ENCODE peak calls at places on chromosomes 6 and 20, in eight cellular contexts. X is HCT116, Y is hepatocyte, R is SK-N-SH, N is GM23338, O is PC-9, E is MM.1S, G is PC-3. I is an unnamed sample.
A peak's percentile ranks its signal among the peaks of the same experiment; 100 is the strongest.

GRCh38 chr20:8639112-8639778 is 429.6 kb upstream of the PLCB4 start:
- DNase-seq in X (no peak), Y (no peak), R (peak; percentile 33), N (no peak), O (no peak), E (no peak), G (no peak), I (no peak)

GRCh38 chr6:131917763-131918649 is 33.2 kb downstream of the CCN2 start:
- DNase-seq in X (no peak), Y (no peak), R (no peak), N (no peak), O (no peak), E (peak; percentile 74), G (no peak), I (peak; percentile 80)

GRCh38 chr6:108074359-108075144 is at the start of gene OSTM1:
- DNase-seq in X (peak; percentile 51), Y (peak; percentile 96), R (peak; percentile 99), N (peak; percentile 90), O (peak; percentile 68), E (peak; percentile 90), G (peak; percentile 83), I (peak; percentile 91)

GRCh38 chr20:45927071-45927878 is 7.2 kb upstream of the PCIF1 start:
- DNase-seq in X (no peak), Y (no peak), R (no peak), N (no peak), O (no peak), E (no peak), G (no peak), I (no peak)

GRCh38 chr20:62143976-62144825 is 632 bp downstream of the SS18L1 start:
- DNase-seq in X (no peak), Y (peak; percentile 77), R (peak; percentile 85), N (peak; percentile 74), O (peak; percentile 53), E (peak; percentile 52), G (peak; percentile 63), I (peak; percentile 40)

GRCh38 chr20:6142348-6142993 is 19.6 kb upstream of the FERMT1 start:
- DNase-seq in X (peak; percentile 60), Y (peak; percentile 82), R (peak; percentile 58), N (peak; percentile 86), O (no peak), E (peak; percentile 62), G (peak; percentile 89), I (peak; percentile 60)

GRCh38 chr20:60055740-60056139 is 97.5 kb downstream of the CDH26 start:
- DNase-seq in X (no peak), Y (no peak), R (no peak), N (no peak), O (no peak), E (no peak), G (no peak), I (no peak)

GRCh38 chr6:18997375-18997826 is 610.3 kb downstream of the RNF144B start:
- DNase-seq in X (peak; percentile 52), Y (peak; percentile 70), R (peak; percentile 31), N (peak; percentile 72), O (peak; percentile 58), E (peak; percentile 78), G (peak; percentile 79), I (peak; percentile 57)

GRCh38 chr6:146598785-146599405 is at the start of gene ADGB:
- DNase-seq in X (no peak), Y (peak; percentile 84), R (peak; percentile 82), N (peak; percentile 83), O (no peak), E (peak; percentile 40), G (peak; percentile 68), I (no peak)

GRCh38 chr6:27539551-27539950 is 66.6 kb upstream of the ZNF184 start:
- DNase-seq in X (no peak), Y (no peak), R (no peak), N (no peak), O (no peak), E (no peak), G (no peak), I (no peak)

GRCh38 chr20:38173237-38174156 is 8.4 kb upstream of the TGM2 start:
- DNase-seq in X (no peak), Y (peak; percentile 82), R (no peak), N (peak; percentile 58), O (peak; percentile 91), E (no peak), G (peak; percentile 98), I (no peak)

GRCh38 chr6:69918766-69919165 is 52.4 kb downstream of the COL19A1 start:
- DNase-seq in X (no peak), Y (no peak), R (no peak), N (no peak), O (no peak), E (no peak), G (no peak), I (no peak)

GRCh38 chr6:163395122-163395521 is 19.4 kb upstream of the QKI start:
- DNase-seq in X (no peak), Y (no peak), R (no peak), N (no peak), O (no peak), E (no peak), G (no peak), I (no peak)

GRCh38 chr6:143689852-143690251 is 12.1 kb downstream of the PHACTR2 start:
- DNase-seq in X (no peak), Y (no peak), R (no peak), N (peak; percentile 72), O (peak; percentile 60), E (no peak), G (peak; percentile 40), I (no peak)

GRCh38 chr6:45757443-45758121 is 258.1 kb downstream of the CLIC5 start:
- DNase-seq in X (no peak), Y (no peak), R (no peak), N (no peak), O (no peak), E (no peak), G (no peak), I (no peak)

GRCh38 chr20:63402178-63402859 is 41.2 kb upstream of the CHRNA4 start:
- DNase-seq in X (no peak), Y (no peak), R (no peak), N (no peak), O (no peak), E (no peak), G (no peak), I (no peak)

GRCh38 chr6:104173680-104174079 is 686.0 kb downstream of the HACE1 start:
- DNase-seq in X (no peak), Y (no peak), R (no peak), N (no peak), O (no peak), E (no peak), G (no peak), I (no peak)

GRCh38 chr6:147905721-147906120 is 397.2 kb downstream of the SAMD5 start:
- DNase-seq in X (no peak), Y (no peak), R (no peak), N (no peak), O (no peak), E (no peak), G (no peak), I (no peak)

GRCh38 chr6:6971369-6971768 is 136.4 kb upstream of the RREB1 start:
- DNase-seq in X (no peak), Y (peak; percentile 57), R (no peak), N (no peak), O (no peak), E (no peak), G (no peak), I (no peak)

GRCh38 chr20:60070791-60071190 is 112.6 kb downstream of the CDH26 start:
- DNase-seq in X (no peak), Y (no peak), R (no peak), N (no peak), O (no peak), E (no peak), G (no peak), I (no peak)

GRCh38 chr6:166168616-166169548 is 1.2 kb upstream of the TBXT start:
- DNase-seq in X (no peak), Y (no peak), R (no peak), N (peak; percentile 47), O (no peak), E (no peak), G (no peak), I (no peak)
- H3K4me2 ChIP-seq in X (no peak overlapping the region), Y (peak overlapping the region; percentile 84), R (no peak overlapping the region), N (peak overlapping the region; percentile 95), O (no peak overlapping the region), E (no peak overlapping the region), G (no peak overlapping the region), I (peak overlapping the region; percentile 73)

DNA sequence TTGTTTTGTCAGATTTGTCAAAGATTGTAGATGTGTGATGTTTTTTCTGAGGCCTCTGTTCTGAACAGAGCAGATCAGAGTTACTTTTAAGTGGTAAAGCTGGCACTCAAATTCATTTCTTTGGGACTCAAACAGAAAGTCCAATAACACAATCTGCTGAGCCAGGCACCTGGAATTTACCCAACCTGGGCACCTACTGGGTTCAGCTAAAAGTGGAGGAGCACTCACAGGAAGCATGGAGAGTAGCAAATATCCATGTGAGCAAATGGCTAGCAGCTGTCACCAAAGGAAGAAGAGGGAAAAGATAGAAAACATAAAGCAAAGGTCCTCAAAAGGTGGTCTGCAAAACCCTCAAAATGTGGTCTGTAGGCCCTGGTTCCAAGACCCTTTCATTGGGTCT is 116.8 kb downstream of the FIG4 start:
- DNase-seq in X (no peak), Y (no peak), R (no peak), N (no peak), O (no peak), E (no peak), G (no peak), I (no peak)
- TF ChIP-seq CTCF in X (no peak), Y (no peak), R (no peak), N (no peak), O (no peak), E (no peak), G (no peak), I (no peak)

GRCh38 chr20:55213653-55214052 is 738.3 kb downstream of the DOK5 start:
- DNase-seq in X (no peak), Y (no peak), R (no peak), N (no peak), O (no peak), E (no peak), G (no peak), I (no peak)
- H3K9me2 ChIP-seq in X (no peaks in the 10 kb centered on the region), Y (no peaks in the 10 kb centered on the region), R (no peaks in the 10 kb centered on the region), N (no peaks in the 10 kb centered on the region), O (no peaks in the 10 kb centered on the region), E (no peaks in the 10 kb centered on the region), G (no peaks in the 10 kb centered on the region), I (no peaks in the 10 kb centered on the region)

GRCh38 chr6:149648148-149649145 is at the start of gene KATNA1:
- DNase-seq in X (peak; percentile 83), Y (peak; percentile 93), R (peak; percentile 97), N (peak; percentile 95), O (peak; percentile 79), E (peak; percentile 80), G (peak; percentile 85), I (peak; percentile 93)

GRCh38 chr6:149651056-149651455 is 2.5 kb upstream of the KATNA1 start:
- DNase-seq in X (no peak), Y (no peak), R (no peak), N (no peak), O (no peak), E (peak; percentile 55), G (no peak), I (peak; percentile 92)

GRCh38 chr6:149642829-149643580 is 5.5 kb downstream of the KATNA1 start:
- DNase-seq in X (no peak), Y (no peak), R (no peak), N (no peak), O (no peak), E (no peak), G (no peak), I (no peak)

DNA sequence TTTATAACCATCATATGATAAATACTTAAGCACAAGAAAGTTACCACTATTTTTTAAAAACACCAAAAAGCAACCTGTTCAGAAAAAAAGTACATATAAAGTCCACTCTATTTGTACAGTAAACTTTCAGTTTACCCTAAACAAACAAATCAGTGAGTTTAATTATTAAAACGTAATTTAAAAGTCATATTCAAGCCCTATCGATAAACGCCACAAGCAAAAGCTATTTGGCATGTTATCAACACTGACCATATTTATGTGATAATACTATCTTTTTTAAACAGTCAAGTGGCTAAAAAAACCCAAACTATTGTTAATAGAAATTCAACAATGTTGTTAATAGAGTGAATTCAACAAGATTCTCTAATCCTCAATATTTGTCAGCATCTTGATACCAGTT is 1.9 kb downstream of the KATNA1 start:
- DNase-seq in X (no peak), Y (no peak), R (no peak), N (no peak), O (no peak), E (no peak), G (no peak), I (no peak)
- H3K4me2 ChIP-seq in X (peak overlapping the region; percentile 84), Y (peak overlapping the region; percentile 83), R (peak overlapping the region; percentile 83), N (peak overlapping the region; percentile 98), O (peak overlapping the region; percentile 91), E (no peak overlapping the region), G (peak overlapping the region; percentile 84), I (peak overlapping the region; percentile 82)

I was measured in OCI-LY7.